ENCODE peak calls at places on chromosomes 1 and 21, in six cellular contexts. O is suprapubic skin, Y is colonic mucosa, P is tibial artery, K is fibroblast of lung, L is aorta. S is an unnamed sample.

GRCh38 chr1:190747643-190748186 is 270.1 kb upstream of the BRINP3 start:
- DNase-seq in K (peak; percentile 58), O (no peak), L (no peak), P (no peak), Y (no peak), S (peak; percentile 92)

GRCh38 chr1:156712626-156713025 is 7.2 kb upstream of the CRABP2 start:
- DNase-seq in O (no peak), L (no peak), Y (no peak), K (peak; percentile 36), P (no peak), S (no peak)

GRCh38 chr1:64242895-64243756 is 39.7 kb downstream of the UBE2U start:
- DNase-seq in Y (no peak), P (no peak), O (no peak), L (no peak), K (peak; percentile 34), S (peak; percentile 81)

GRCh38 chr1:184408580-184408979 is 21.8 kb downstream of the C1orf21 start:
- DNase-seq in O (no peak), L (no peak), K (no peak), P (no peak), Y (no peak), S (no peak)

GRCh38 chr1:93964777-93965200 is 55.6 kb upstream of the GCLM start:
- DNase-seq in K (peak; percentile 94), L (no peak), O (no peak), P (no peak), Y (peak; percentile 42), S (peak; percentile 20)

GRCh38 chr21:31974454-31974985 is 101.7 kb downstream of the HUNK start:
- DNase-seq in P (no peak), K (no peak), L (no peak), O (no peak), Y (no peak), S (no peak)

GRCh38 chr1:198497326-198498220 is 42.9 kb downstream of the ATP6V1G3 start:
- DNase-seq in K (peak; percentile 83), L (no peak), P (peak; percentile 26), Y (no peak), O (no peak), S (peak; percentile 67)

GRCh38 chr1:111172463-111172862 is 28.0 kb downstream of the DENND2D start:
- DNase-seq in K (no peak), O (no peak), L (no peak), P (no peak), Y (no peak), S (no peak)

GRCh38 chr1:53525595-53525994 is 66.4 kb downstream of the DMRTB1 start:
- DNase-seq in K (no peak), O (no peak), P (no peak), L (no peak), Y (no peak), S (no peak)

GRCh38 chr1:236603896-236604217 is 459 bp downstream of the HEATR1 start:
- DNase-seq in L (no peak), O (no peak), P (no peak), K (peak; percentile 58), Y (peak; percentile 19), S (peak; percentile 61)

GRCh38 chr1:40980453-40981121 is 1.1 kb downstream of the CTPS1 start:
- DNase-seq in K (peak; percentile 35), L (no peak), P (no peak), O (no peak), Y (peak; percentile 24), S (peak; percentile 34)

GRCh38 chr1:13593511-13594131 is 10.0 kb downstream of the PDPN start:
- DNase-seq in Y (peak; percentile 24), K (peak; percentile 96), L (peak; percentile 75), O (peak; percentile 88), P (peak; percentile 78), S (no peak)

GRCh38 chr1:53526451-53527101 is 67.4 kb downstream of the DMRTB1 start:
- DNase-seq in O (no peak), L (peak; percentile 78), P (peak; percentile 69), K (peak; percentile 71), Y (peak; percentile 20), S (peak; percentile 95)

GRCh38 chr1:186239211-186239610 is 135.8 kb downstream of the TPR start:
- DNase-seq in P (peak; percentile 29), O (no peak), Y (no peak), K (peak; percentile 35), L (no peak), S (peak; percentile 44)

GRCh38 chr1:220491891-220492290 is 36.0 kb upstream of the MARK1 start:
- DNase-seq in P (no peak), O (no peak), K (no peak), L (no peak), Y (no peak), S (no peak)

GRCh38 chr1:62481681-62482080 is 44.8 kb downstream of the USP1 start:
- DNase-seq in P (no peak), Y (no peak), L (no peak), K (no peak), O (no peak), S (peak; percentile 33)

GRCh38 chr1:2821970-2822620 is 20.6 kb upstream of the TTC34 start:
- DNase-seq in P (no peak), Y (peak; percentile 22), O (no peak), K (no peak), L (peak; percentile 78), S (peak; percentile 23)

GRCh38 chr1:67524143-67525052 is 94.2 kb upstream of the SERBP1 start:
- DNase-seq in O (no peak), L (no peak), P (no peak), Y (no peak), K (peak; percentile 13), S (peak; percentile 12)

GRCh38 chr1:210653771-210654170 is 325.1 kb downstream of the HHAT start:
- DNase-seq in Y (no peak), K (peak; percentile 14), P (no peak), O (no peak), L (no peak), S (no peak)

DNA sequence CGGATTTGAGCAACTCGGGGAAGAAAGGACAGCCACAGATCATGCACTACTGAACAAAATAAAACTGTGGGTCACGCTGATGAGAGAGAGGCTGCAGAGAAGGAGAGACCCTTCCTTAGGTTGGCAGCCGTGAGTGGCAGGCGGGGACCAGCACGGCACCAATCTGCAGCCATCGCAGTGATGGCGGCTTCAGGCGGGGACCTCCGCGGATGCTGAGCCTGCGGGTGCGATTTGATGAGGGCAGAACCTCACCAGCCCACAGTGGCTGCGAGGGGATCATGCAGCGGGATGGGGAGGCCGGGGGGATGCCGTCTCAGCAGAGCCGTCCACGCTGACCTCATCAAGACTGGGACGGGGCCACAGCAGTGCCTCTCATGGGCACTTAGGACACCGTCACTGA is 11.8 kb downstream of the ITGB2 start:
- DNase-seq in L (no peak), O (no peak), K (no peak), P (no peak), Y (no peak), S (no peak)
- H3K4me1 ChIP-seq in L (no peaks in the 10 kb centered on the region), O (peaks cover 30% of the 10 kb centered on the region), K (no peaks in the 10 kb centered on the region), P (no peaks in the 10 kb centered on the region), Y (peaks cover 19% of the 10 kb centered on the region), S (peaks cover 20% of the 10 kb centered on the region)

GRCh38 chr1:81183157-81183952 is 617.4 kb upstream of the ADGRL2 start:
- DNase-seq in P (no peak), O (no peak), K (no peak), L (no peak), Y (no peak), S (no peak)
- H3K4me1 ChIP-seq in P (no peaks in the 10 kb centered on the region), O (peaks cover 5% of the 10 kb centered on the region), K (no peaks in the 10 kb centered on the region), L (no peaks in the 10 kb centered on the region), Y (no peaks in the 10 kb centered on the region), S (peaks cover 17% of the 10 kb centered on the region)

GRCh38 chr1:183273300-183273699 is 87.2 kb downstream of the LAMC2 start:
- DNase-seq in Y (no peak), O (no peak), K (peak; percentile 64), P (no peak), L (no peak), S (peak; percentile 54)

GRCh38 chr1:183275322-183275721 is 89.3 kb downstream of the LAMC2 start:
- DNase-seq in Y (no peak), P (no peak), K (no peak), O (peak; percentile 38), L (no peak), S (no peak)

GRCh38 chr1:183274836-183275235 is 88.8 kb downstream of the LAMC2 start:
- DNase-seq in L (no peak), Y (no peak), P (no peak), K (no peak), O (no peak), S (no peak)

GRCh38 chr1:183270541-183271141 is 84.6 kb downstream of the LAMC2 start:
- DNase-seq in Y (no peak), L (no peak), K (peak; percentile 94), P (no peak), O (peak; percentile 44), S (peak; percentile 93)

DNA sequence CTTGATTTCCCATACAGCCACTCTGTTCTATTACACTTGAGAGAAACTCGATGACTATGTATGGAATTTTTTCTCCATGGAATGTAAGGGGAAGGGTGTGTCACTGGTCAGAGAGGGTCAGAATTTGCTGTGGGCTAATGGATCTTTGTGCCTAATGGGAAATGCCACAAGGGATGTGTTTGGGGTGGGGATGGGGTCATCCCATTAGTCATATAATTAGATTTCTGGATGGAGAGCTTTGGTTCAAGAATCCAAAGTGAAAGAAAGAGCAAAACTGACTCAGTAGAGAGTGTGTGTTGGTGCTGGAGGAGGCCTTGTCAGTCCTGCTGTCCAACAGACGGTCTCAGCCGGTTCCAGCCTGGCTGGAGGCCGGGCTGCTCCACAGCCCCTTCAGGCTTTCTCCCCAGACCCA is 86.3 kb downstream of the LAMC2 start:
- DNase-seq in L (no peak), K (peak; percentile 96), P (no peak), O (no peak), Y (no peak), S (peak; percentile 75)
- H3K4me1 ChIP-seq in L (no peaks in the 10 kb centered on the region), K (peaks cover 24% of the 10 kb centered on the region), P (no peaks in the 10 kb centered on the region), O (peaks cover 19% of the 10 kb centered on the region), Y (no peaks in the 10 kb centered on the region), S (peaks cover 54% of the 10 kb centered on the region)

DNA sequence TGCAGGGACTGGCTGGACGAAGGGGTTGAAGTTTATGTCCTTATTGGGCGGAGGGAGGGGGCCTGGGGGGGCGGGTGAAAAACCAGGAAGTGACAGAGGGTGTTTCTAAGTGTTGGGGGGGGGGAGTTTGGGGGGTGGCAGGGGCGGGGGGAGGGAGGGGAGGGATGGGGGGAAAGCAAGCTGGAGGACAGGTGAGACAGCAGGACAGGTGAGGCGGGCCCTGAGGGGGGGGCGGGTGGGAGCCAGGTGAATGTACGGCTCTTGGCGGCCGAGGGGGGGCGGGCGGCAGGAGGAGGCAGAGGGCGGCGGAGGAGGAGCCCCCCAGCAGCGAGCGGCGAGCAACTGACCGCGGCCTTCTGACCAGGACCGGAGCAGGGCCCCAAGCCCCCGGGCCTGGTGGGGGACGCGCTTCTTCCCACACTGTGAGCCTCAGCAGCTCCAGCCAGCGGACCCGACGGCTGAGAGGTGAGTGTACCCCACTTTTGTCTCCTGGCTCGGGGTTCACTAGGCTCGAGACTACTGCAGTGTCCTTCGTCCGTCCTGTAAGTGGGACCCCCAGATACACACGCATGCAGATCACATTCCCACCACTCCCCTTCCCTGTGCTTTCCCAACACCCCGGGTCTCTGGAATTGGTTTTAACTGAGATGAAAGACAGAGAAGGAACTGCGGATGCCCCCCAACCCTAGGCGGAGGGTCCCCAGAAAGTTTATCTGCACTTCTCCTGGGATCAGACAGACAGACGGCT is at the start of gene ZBTB7B:
- DNase-seq in Y (peak; percentile 59), L (peak; percentile 76), K (peak; percentile 35), O (no peak), P (peak; percentile 49), S (peak; percentile 59)
- H3K4me1 ChIP-seq in Y (peaks cover 28% of the 10 kb centered on the region), L (peaks cover 2% of the 10 kb centered on the region), K (peaks cover 26% of the 10 kb centered on the region), O (peaks cover 67% of the 10 kb centered on the region), P (no peaks in the 10 kb centered on the region), S (peaks cover 53% of the 10 kb centered on the region)

S was measured in adipocyte.